ENCODE peak calls at places on chromosome 13, in five cellular contexts. K, I, F, X and H are unnamed samples.

GRCh38 chr13:44459674-44460073 is 86.0 kb downstream of the SERP2 start:
- DNase-seq in F (no peak), I (no peak), K (no peak), X (no peak), H (no peak)

GRCh38 chr13:111850976-111851375 is 216.0 kb upstream of the SOX1 start:
- DNase-seq in F (no peak), I (no peak), X (no peak), K (no peak), H (no peak)

GRCh38 chr13:109725995-109726637 is 60.3 kb downstream of the IRS2 start:
- DNase-seq in I (no peak), X (no peak), F (no peak), K (no peak), H (no peak)

GRCh38 chr13:60654405-60654804 is 257.4 kb downstream of the TDRD3 start:
- DNase-seq in X (no peak), I (peak), F (no peak), K (peak), H (no peak)

GRCh38 chr13:110244096-110244830 is 62.7 kb downstream of the COL4A1 start:
- DNase-seq in F (no peak), K (peak), I (no peak), X (no peak), H (no peak)

GRCh38 chr13:57138988-57139387 is 1.7 kb upstream of the PRR20A start:
- DNase-seq in I (no peak), F (no peak), K (no peak), X (no peak), H (no peak)

GRCh38 chr13:48370815-48371214 is 42.1 kb downstream of the LPAR6 start:
- DNase-seq in I (no peak), X (no peak), K (no peak), F (no peak), H (no peak)

GRCh38 chr13:28528388-28528787 is 33.5 kb upstream of the FLT1 start:
- DNase-seq in K (no peak), X (no peak), I (no peak), F (no peak), H (no peak)

GRCh38 chr13:98519976-98520375 is 56.9 kb downstream of the STK24 start:
- DNase-seq in I (no peak), F (no peak), X (no peak), K (no peak), H (no peak)

GRCh38 chr13:98706446-98707110 is 45.9 kb downstream of the SLC15A1 start:
- DNase-seq in K (no peak), F (no peak), I (no peak), X (no peak), H (peak)

GRCh38 chr13:40550130-40550529 is 116.3 kb downstream of the FOXO1 start:
- DNase-seq in X (no peak), F (no peak), I (no peak), K (peak), H (no peak)

GRCh38 chr13:30464496-30465351 is 1.0 kb downstream of the HMGB1 start:
- DNase-seq in X (peak), F (peak), I (peak), K (peak), H (peak)

GRCh38 chr13:113120300-113121182 is 2.1 kb upstream of the F10 start:
- DNase-seq in K (no peak), F (no peak), I (peak), X (no peak), H (no peak)

GRCh38 chr13:94706101-94706853 is 6.1 kb downstream of the SOX21 start:
- DNase-seq in X (no peak), I (no peak), K (no peak), F (no peak), H (no peak)
- H3K4me3 ChIP-seq in X (no peak), I (no peak), K (no peak), F (no peak), H (no peak)

GRCh38 chr13:24672141-24673132 is 7.8 kb upstream of the ATP12A start:
- DNase-seq in F (no peak), X (no peak), I (no peak), K (peak), H (no peak)

GRCh38 chr13:24670174-24670573 is 10.0 kb upstream of the ATP12A start:
- DNase-seq in I (no peak), X (no peak), F (no peak), K (no peak), H (no peak)

GRCh38 chr13:24671367-24672117 is 8.7 kb upstream of the ATP12A start:
- DNase-seq in X (no peak), F (no peak), I (no peak), K (peak), H (peak)

GRCh38 chr13:24668955-24669354 is 11.3 kb upstream of the ATP12A start:
- DNase-seq in I (no peak), F (no peak), K (peak), X (no peak), H (no peak)

DNA sequence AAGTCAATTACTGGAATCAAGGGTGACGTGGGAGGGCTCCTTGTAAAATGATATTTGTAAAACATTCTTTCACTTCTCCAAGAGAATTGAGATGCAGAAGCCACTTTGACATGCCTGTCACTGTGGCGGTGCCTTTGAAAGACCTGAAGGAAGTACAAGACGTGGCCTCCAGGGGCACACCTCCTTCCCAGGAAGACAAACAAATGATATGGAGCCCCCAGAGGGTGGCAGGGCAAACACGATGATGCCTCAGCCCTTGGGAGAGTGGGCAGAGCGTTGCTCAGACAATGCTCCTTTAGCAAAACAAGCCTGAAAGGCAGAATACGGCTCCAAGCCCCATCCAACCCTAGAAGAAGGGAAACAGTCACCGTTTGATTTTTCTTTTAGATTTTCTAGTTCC is 9.3 kb upstream of the ATP12A start:
- DNase-seq in K (peak), I (no peak), X (no peak), F (no peak), H (peak)
- H3K4me3 ChIP-seq in K (peak), I (no peak), X (no peak), F (no peak), H (no peak)

DNA sequence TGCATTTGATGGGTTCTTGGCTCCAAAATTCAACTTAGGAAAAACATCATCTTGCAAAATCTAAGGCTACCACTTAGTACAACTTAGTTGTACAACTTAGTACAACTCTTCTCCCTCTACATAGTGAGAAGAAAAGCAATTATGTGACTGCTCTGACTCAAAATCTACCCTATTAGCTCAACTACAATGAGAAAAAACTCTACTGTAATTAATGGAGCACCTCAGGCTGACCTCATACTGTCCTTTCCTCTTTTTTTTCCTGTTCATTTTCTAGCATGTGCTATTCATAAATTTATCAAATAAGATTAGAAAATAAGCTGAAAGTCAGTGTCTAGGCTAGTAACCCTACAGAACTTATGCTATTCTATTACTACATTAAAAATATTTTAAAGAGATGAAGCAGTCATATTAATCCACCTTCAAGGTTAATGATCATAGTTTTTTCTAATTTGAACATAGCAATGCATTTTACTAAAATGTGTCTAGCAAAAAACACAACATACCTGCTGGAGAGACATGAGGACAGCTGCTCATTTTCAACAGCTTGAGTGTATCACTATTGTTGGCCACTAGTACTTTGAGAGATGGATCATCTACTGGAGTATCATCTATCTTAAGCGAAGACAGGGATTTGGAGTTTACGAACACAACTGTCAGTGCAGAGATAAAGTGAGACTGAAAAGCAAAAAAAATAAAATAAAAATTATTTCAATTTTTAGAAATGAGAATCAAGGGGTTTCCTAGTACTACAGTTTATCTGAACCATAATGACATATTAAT is 11.9 kb downstream of the FBXL3 start:
- DNase-seq in I (no peak), X (no peak), K (no peak), F (no peak), H (no peak)
- H3K4me3 ChIP-seq in I (no peak), X (peak), K (no peak), F (no peak), H (no peak)

GRCh38 chr13:42136518-42136917 is 88.1 kb downstream of the DGKH start:
- DNase-seq in F (no peak), K (no peak), X (no peak), I (no peak), H (no peak)
- H3K4me3 ChIP-seq in F (no peak), K (no peak), X (no peak), I (no peak), H (no peak)

DNA sequence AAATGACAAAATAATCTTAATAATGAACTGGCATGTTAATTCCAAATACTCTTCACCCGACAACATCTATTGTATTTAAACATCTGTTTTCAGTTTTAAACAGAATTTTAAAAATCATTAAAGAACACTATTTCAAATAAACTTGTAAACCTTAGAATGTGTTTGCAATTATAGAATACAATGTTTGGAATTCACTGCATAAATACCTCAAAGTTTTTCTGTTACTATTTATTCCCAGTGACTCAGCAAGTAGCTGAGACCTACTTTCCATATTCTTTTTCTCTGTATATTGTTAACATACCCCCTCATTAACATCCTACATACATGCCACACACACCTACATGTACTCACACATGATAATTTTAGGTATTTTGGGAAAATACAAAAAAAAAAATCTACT is 1134.3 kb downstream of the SLITRK1 start:
- DNase-seq in K (peak), F (no peak), X (no peak), I (no peak), H (no peak)
- H3K4me3 ChIP-seq in K (peak), F (no peak), X (no peak), I (no peak), H (no peak)

GRCh38 chr13:101626925-101627555 is 174.6 kb downstream of the ITGBL1 start:
- DNase-seq in I (no peak), K (peak), X (peak), F (no peak), H (peak)
- H3K4me3 ChIP-seq in I (peak), K (peak), X (peak), F (peak), H (no peak)